ENCODE peak calls at places on chromosome 11, in seven cellular contexts. Y is DMS 273 treated with DMSO at 0.1 percent for 48 hours; U is GM03348; G is T1000; S is MCF 10A; V is activated naive CD4-positive, alpha-beta T cell treated with anti-CD3 and anti-CD28 coated beads, Interleukin-2, amount 50 U/mL, for 16 hours; R is nephron progenitor cell. F is an unnamed sample.

GRCh38 chr11:134521001-134521400 is 109.0 kb upstream of the B3GAT1 start:
- DNase-seq in Y (no peak), U (no peak), G (no peak), S (no peak), V (no peak), R (no peak), F (no peak)

GRCh38 chr11:87351671-87352070 is 313.9 kb downstream of the TMEM135 start:
- DNase-seq in Y (no peak), U (no peak), G (no peak), S (no peak), V (no peak), R (no peak), F (no peak)

GRCh38 chr11:121367434-121367833 is 74.9 kb downstream of the SC5D start:
- DNase-seq in Y (no peak), U (peak), G (no peak), S (peak), V (peak), R (no peak), F (no peak)

GRCh38 chr11:61384271-61385242 is 7.8 kb upstream of the TMEM216 start:
- DNase-seq in Y (no peak), U (no peak), G (no peak), S (peak), V (no peak), R (no peak), F (peak)

GRCh38 chr11:86660011-86660595 is 12.3 kb downstream of the ME3 start:
- DNase-seq in Y (no peak), U (peak), G (no peak), S (peak), V (no peak), R (no peak), F (no peak)

GRCh38 chr11:128336203-128336602 is 251.2 kb downstream of the ETS1 start:
- DNase-seq in Y (no peak), U (peak), G (peak), S (peak), V (no peak), R (peak), F (peak)

GRCh38 chr11:57278721-57279095 is 41.7 kb upstream of the APLNR start:
- DNase-seq in Y (no peak), U (no peak), G (no peak), S (no peak), V (no peak), R (no peak), F (no peak)

GRCh38 chr11:117438371-117439000 is 110.8 kb downstream of the CEP164 start:
- DNase-seq in Y (no peak), U (no peak), G (no peak), S (peak), V (no peak), R (no peak), F (no peak)

GRCh38 chr11:26849009-26849408 is 127.1 kb upstream of the SLC5A12 start:
- DNase-seq in Y (no peak), U (peak), G (no peak), S (peak), V (no peak), R (no peak), F (no peak)

GRCh38 chr11:71489311-71490043 is 36.5 kb downstream of the NADSYN1 start:
- DNase-seq in Y (no peak), U (no peak), G (no peak), S (peak), V (peak), R (no peak), F (peak)

GRCh38 chr11:74462009-74462408 is 5.3 kb downstream of the KCNE3 start:
- DNase-seq in Y (no peak), U (peak), G (no peak), S (peak), V (no peak), R (no peak), F (no peak)

GRCh38 chr11:33475999-33476398 is 218.8 kb downstream of the HIPK3 start:
- DNase-seq in Y (no peak), U (peak), G (peak), S (peak), V (no peak), R (no peak), F (no peak)

GRCh38 chr11:44950036-44950624 is 553 bp downstream of the TP53I11 start:
- DNase-seq in Y (no peak), U (peak), G (no peak), S (no peak), V (peak), R (peak), F (no peak)

GRCh38 chr11:73306977-73307322 is 1.1 kb upstream of the ARHGEF17 start:
- DNase-seq in Y (no peak), U (no peak), G (no peak), S (no peak), V (no peak), R (no peak), F (no peak)

GRCh38 chr11:2120359-2121100 is 18.7 kb downstream of the IGF2 start:
- DNase-seq in Y (no peak), U (no peak), G (no peak), S (no peak), V (peak), R (no peak), F (no peak)

GRCh38 chr11:68298659-68299516 is 13.5 kb upstream of the LRP5 start:
- DNase-seq in Y (no peak), U (no peak), G (no peak), S (no peak), V (no peak), R (no peak), F (no peak)

GRCh38 chr11:47154738-47155570 is 21.7 kb downstream of the ARFGAP2 start:
- DNase-seq in Y (no peak), U (no peak), G (no peak), S (no peak), V (no peak), R (no peak), F (no peak)

GRCh38 chr11:35381720-35382322 is 37.5 kb downstream of the SLC1A2 start:
- DNase-seq in Y (no peak), U (no peak), G (no peak), S (no peak), V (no peak), R (no peak), F (no peak)

GRCh38 chr11:35928688-35929087 is 15.2 kb upstream of the LDLRAD3 start:
- DNase-seq in Y (no peak), U (no peak), G (no peak), S (no peak), V (no peak), R (no peak), F (no peak)

GRCh38 chr11:44564653-44565007 is 833 bp upstream of the CD82 start:
- DNase-seq in Y (peak), U (peak), G (peak), S (peak), V (no peak), R (peak), F (peak)

GRCh38 chr11:129141748-129142475 is 50.2 kb downstream of the ARHGAP32 start:
- DNase-seq in Y (peak), U (peak), G (no peak), S (peak), V (no peak), R (no peak), F (no peak)

GRCh38 chr11:123475478-123475877 is 45.4 kb downstream of the GRAMD1B start:
- DNase-seq in Y (peak), U (peak), G (no peak), S (peak), V (no peak), R (peak), F (peak)

GRCh38 chr11:617912-618682 is 2.3 kb upstream of the IRF7 start:
- DNase-seq in Y (no peak), U (no peak), G (no peak), S (no peak), V (no peak), R (no peak), F (no peak)

GRCh38 chr11:117189191-117189940 is 9.8 kb upstream of the TAGLN start:
- DNase-seq in Y (no peak), U (no peak), G (no peak), S (no peak), V (no peak), R (no peak), F (no peak)

GRCh38 chr11:69320756-69321741 is 27.1 kb downstream of the MYEOV start:
- DNase-seq in Y (no peak), U (peak), G (peak), S (no peak), V (no peak), R (no peak), F (no peak)

GRCh38 chr11:13881176-13881680 is 81.3 kb upstream of the SPON1 start:
- DNase-seq in Y (no peak), U (no peak), G (no peak), S (no peak), V (no peak), R (no peak), F (no peak)

GRCh38 chr11:120324932-120325810 is at the start of gene TLCD5:
- DNase-seq in Y (no peak), U (peak), G (no peak), S (peak), V (peak), R (peak), F (peak)

F was measured in A549.